ENCODE peak calls at places on chromosomes 4 and X, in five cellular contexts. O is AG04449, Q is astrocyte of the hippocampus, X is iPS-NIHi11, C is HS-27A. E is an unnamed sample.

GRCh38 chr4:77084019-77084604 is 8.3 kb upstream of the CCNI start:
- DNase-seq in O (no peak), Q (no peak), X (no peak), C (no peak), E (no peak)

GRCh38 chr4:103002551-103002950 is 17.0 kb downstream of the SLC9B1 start:
- DNase-seq in O (no peak), Q (peak; percentile 69), X (peak; percentile 20), C (no peak), E (no peak)

GRCh38 chrX:1222511-1223252 is 10.2 kb upstream of the CRLF2 start:
- DNase-seq in O (no peak), Q (no peak), X (no peak), C (no peak), E (no peak)

GRCh38 chr4:128604840-128605239 is 204.7 kb upstream of the JADE1 start:
- DNase-seq in O (no peak), Q (no peak), X (no peak), C (no peak), E (no peak)

GRCh38 chr4:124060261-124060918 is 652.1 kb downstream of the ANKRD50 start:
- DNase-seq in O (no peak), Q (peak; percentile 43), X (no peak), C (no peak), E (no peak)

GRCh38 chrX:12894074-12894691 is 12.2 kb upstream of the TLR8 start:
- DNase-seq in O (no peak), Q (peak; percentile 40), X (peak; percentile 19), C (no peak), E (no peak)

GRCh38 chr4:145511913-145512522 is 30.4 kb downstream of the SMAD1 start:
- DNase-seq in O (no peak), Q (no peak), X (no peak), C (no peak), E (no peak)

GRCh38 chr4:86999244-86999643 is 64.4 kb downstream of the AFF1 start:
- DNase-seq in O (no peak), Q (no peak), X (no peak), C (no peak), E (no peak)

GRCh38 chrX:8987672-8988250 is 46.2 kb downstream of the FAM9B start:
- DNase-seq in O (no peak), Q (no peak), X (no peak), C (no peak), E (no peak)

GRCh38 chrX:73832319-73832718 is 269.3 kb downstream of the CHIC1 start:
- DNase-seq in O (no peak), Q (no peak), X (no peak), C (no peak), E (no peak)

GRCh38 chr4:68175562-68176155 is 46.0 kb upstream of the TMPRSS11F start:
- DNase-seq in O (peak; percentile 3), Q (peak; percentile 79), X (peak; percentile 59), C (peak; percentile 40), E (peak; percentile 28)

GRCh38 chrX:81414630-81415029 is 212.7 kb downstream of the SH3BGRL start:
- DNase-seq in O (no peak), Q (no peak), X (no peak), C (no peak), E (no peak)

GRCh38 chrX:71996826-71997225 is 86.2 kb downstream of the NHSL2 start:
- DNase-seq in O (no peak), Q (no peak), X (peak; percentile 41), C (no peak), E (peak; percentile 90)

GRCh38 chrX:51837926-51838325 is 55.5 kb upstream of the MAGED1 start:
- DNase-seq in O (no peak), Q (peak; percentile 61), X (no peak), C (no peak), E (no peak)

GRCh38 chr4:38128478-38129451 is 168.6 kb downstream of the PTTG2 start:
- DNase-seq in O (no peak), Q (no peak), X (peak; percentile 32), C (no peak), E (peak; percentile 61)

GRCh38 chr4:140968371-140968770 is 164.9 kb downstream of the RNF150 start:
- DNase-seq in O (no peak), Q (no peak), X (no peak), C (no peak), E (no peak)

GRCh38 chrX:9873952-9874351 is 87.7 kb downstream of the SHROOM2 start:
- DNase-seq in O (no peak), Q (peak; percentile 32), X (no peak), C (no peak), E (no peak)

GRCh38 chr4:153000068-153000420 is 63.9 kb downstream of the FHDC1 start:
- DNase-seq in O (no peak), Q (no peak), X (no peak), C (no peak), E (no peak)

GRCh38 chr4:128841402-128841801 is 31.9 kb downstream of the JADE1 start:
- DNase-seq in O (no peak), Q (no peak), X (peak; percentile 35), C (no peak), E (no peak)

GRCh38 chr4:114626202-114626601 is 27.6 kb downstream of the UGT8 start:
- DNase-seq in O (no peak), Q (no peak), X (no peak), C (no peak), E (no peak)

GRCh38 chr4:9771069-9771468 is 10.4 kb upstream of the DRD5 start:
- DNase-seq in O (no peak), Q (no peak), X (no peak), C (no peak), E (no peak)

GRCh38 chr4:119706804-119707203 is 78.2 kb upstream of the PDE5A start:
- DNase-seq in O (no peak), Q (no peak), X (no peak), C (no peak), E (no peak)

GRCh38 chr4:153501578-153501977 is 35.4 kb downstream of the TMEM131L start:
- DNase-seq in O (no peak), Q (no peak), X (no peak), C (no peak), E (no peak)

GRCh38 chrX:22399793-22400192 is 127.1 kb downstream of the CBLL2 start:
- DNase-seq in O (no peak), Q (no peak), X (no peak), C (no peak), E (no peak)

GRCh38 chrX:107581923-107582322 is 46.4 kb upstream of the PRPS1 start:
- DNase-seq in O (no peak), Q (no peak), X (no peak), C (no peak), E (no peak)

GRCh38 chr4:125070869-125071268 is 243.9 kb upstream of the FAT4 start:
- DNase-seq in O (no peak), Q (no peak), X (no peak), C (no peak), E (no peak)

GRCh38 chrX:117508021-117508420 is 608.6 kb downstream of the KLHL13 start:
- DNase-seq in O (no peak), Q (no peak), X (no peak), C (no peak), E (no peak)

GRCh38 chrX:98379134-98379533 is 1495.4 kb downstream of the RPA4 start:
- DNase-seq in O (no peak), Q (no peak), X (no peak), C (no peak), E (no peak)

GRCh38 chr4:169690787-169691186 is 67.0 kb downstream of the HPF1 start:
- DNase-seq in O (no peak), Q (no peak), X (no peak), C (no peak), E (no peak)

GRCh38 chr4:5730993-5731975 is 20.3 kb downstream of the EVC start:
- DNase-seq in O (no peak), Q (no peak), X (no peak), C (no peak), E (no peak)

GRCh38 chr4:75992462-75992861 is 1.7 kb upstream of the SDAD1 start:
- DNase-seq in O (no peak), Q (no peak), X (no peak), C (no peak), E (no peak)

GRCh38 chr4:69058410-69059059 is 37.7 kb upstream of the UGT2B7 start:
- DNase-seq in O (no peak), Q (no peak), X (peak; percentile 14), C (no peak), E (no peak)

GRCh38 chrX:124736553-124737240 is 390.3 kb downstream of the SH2D1A start:
- DNase-seq in O (no peak), Q (no peak), X (peak; percentile 41), C (no peak), E (no peak)

GRCh38 chr4:127479031-127479622 is 153.6 kb upstream of the INTU start:
- DNase-seq in O (no peak), Q (peak; percentile 63), X (peak; percentile 18), C (no peak), E (peak; percentile 18)

GRCh38 chrX:11367609-11368430 is 74.6 kb downstream of the AMELX start:
- DNase-seq in O (no peak), Q (no peak), X (no peak), C (no peak), E (no peak)

GRCh38 chr4:73868206-73869129 is 725 bp upstream of the CXCL1 start:
- DNase-seq in O (no peak), Q (no peak), X (peak; percentile 38), C (no peak), E (no peak)

GRCh38 chr4:150814873-150815272 is 200.2 kb downstream of the LRBA start:
- DNase-seq in O (no peak), Q (no peak), X (no peak), C (no peak), E (no peak)

GRCh38 chr4:126991965-126992364 is 640.8 kb upstream of the INTU start:
- DNase-seq in O (no peak), Q (peak; percentile 90), X (no peak), C (no peak), E (no peak)

GRCh38 chr4:140071043-140071442 is 82.9 kb downstream of the MAML3 start:
- DNase-seq in O (no peak), Q (no peak), X (no peak), C (no peak), E (no peak)

E was measured in NT2/D1.